ENCODE peak calls at places on chromosome 10, in six cellular contexts. One of them, this sample, is unnamed.

GRCh38 chr10:68598978-68599753 is 39.0 kb downstream of the TET1 start:
- DNase-seq in sciatic nerve: peak; percentile 67
- DNase-seq in GM20000: no peak
- DNase-seq in activated CD4-positive, alpha-beta T cell treated with anti-CD3 and anti-CD28 coated beads for 48 hours: no peak
- DNase-seq in HFFc6: no peak
- DNase-seq in HS-5: no peak
- DNase-seq in this sample: no peak

GRCh38 chr10:13857465-13857864 is 270.7 kb downstream of the PRPF18 start:
- DNase-seq in sciatic nerve: no peak
- DNase-seq in GM20000: no peak
- DNase-seq in activated CD4-positive, alpha-beta T cell treated with anti-CD3 and anti-CD28 coated beads for 48 hours: no peak
- DNase-seq in HFFc6: no peak
- DNase-seq in HS-5: no peak
- DNase-seq in this sample: no peak

GRCh38 chr10:35641430-35642015 is 573 bp downstream of the FZD8 start:
- DNase-seq in sciatic nerve: no peak
- DNase-seq in GM20000: peak; percentile 69
- DNase-seq in activated CD4-positive, alpha-beta T cell treated with anti-CD3 and anti-CD28 coated beads for 48 hours: peak; percentile 6
- DNase-seq in HFFc6: no peak
- DNase-seq in HS-5: no peak
- DNase-seq in this sample: no peak

GRCh38 chr10:61271127-61271780 is 181.9 kb downstream of the TMEM26 start:
- DNase-seq in sciatic nerve: no peak
- DNase-seq in GM20000: no peak
- DNase-seq in activated CD4-positive, alpha-beta T cell treated with anti-CD3 and anti-CD28 coated beads for 48 hours: no peak
- DNase-seq in HFFc6: peak; percentile 64
- DNase-seq in HS-5: peak; percentile 50
- DNase-seq in this sample: peak; percentile 67

GRCh38 chr10:65798133-65798532 is 1127.7 kb upstream of the LRRTM3 start:
- DNase-seq in sciatic nerve: no peak
- DNase-seq in GM20000: no peak
- DNase-seq in activated CD4-positive, alpha-beta T cell treated with anti-CD3 and anti-CD28 coated beads for 48 hours: no peak
- DNase-seq in HFFc6: no peak
- DNase-seq in HS-5: no peak
- DNase-seq in this sample: no peak

GRCh38 chr10:50674469-50675254 is 50.9 kb upstream of the SGMS1 start:
- DNase-seq in sciatic nerve: no peak
- DNase-seq in GM20000: no peak
- DNase-seq in activated CD4-positive, alpha-beta T cell treated with anti-CD3 and anti-CD28 coated beads for 48 hours: no peak
- DNase-seq in HFFc6: no peak
- DNase-seq in HS-5: no peak
- DNase-seq in this sample: no peak

GRCh38 chr10:49158915-49159314 is 25.1 kb upstream of the FAM170B start:
- DNase-seq in sciatic nerve: no peak
- DNase-seq in GM20000: no peak
- DNase-seq in activated CD4-positive, alpha-beta T cell treated with anti-CD3 and anti-CD28 coated beads for 48 hours: no peak
- DNase-seq in HFFc6: no peak
- DNase-seq in HS-5: no peak
- DNase-seq in this sample: no peak

GRCh38 chr10:110168601-110169481 is 38.6 kb upstream of the MXI1 start:
- DNase-seq in sciatic nerve: no peak
- DNase-seq in GM20000: no peak
- DNase-seq in activated CD4-positive, alpha-beta T cell treated with anti-CD3 and anti-CD28 coated beads for 48 hours: peak; percentile 16
- DNase-seq in HFFc6: no peak
- DNase-seq in HS-5: no peak
- DNase-seq in this sample: no peak

GRCh38 chr10:71547841-71548493 is 151.2 kb downstream of the CDH23 start:
- DNase-seq in sciatic nerve: peak; percentile 72
- DNase-seq in GM20000: no peak
- DNase-seq in activated CD4-positive, alpha-beta T cell treated with anti-CD3 and anti-CD28 coated beads for 48 hours: no peak
- DNase-seq in HFFc6: no peak
- DNase-seq in HS-5: no peak
- DNase-seq in this sample: peak; percentile 21

GRCh38 chr10:58952162-58952561 is 224.3 kb upstream of the PHYHIPL start:
- DNase-seq in sciatic nerve: no peak
- DNase-seq in GM20000: no peak
- DNase-seq in activated CD4-positive, alpha-beta T cell treated with anti-CD3 and anti-CD28 coated beads for 48 hours: no peak
- DNase-seq in HFFc6: no peak
- DNase-seq in HS-5: no peak
- DNase-seq in this sample: peak; percentile 31

GRCh38 chr10:99536400-99537254 is 3.9 kb downstream of the NKX2-3 start:
- DNase-seq in sciatic nerve: no peak
- DNase-seq in GM20000: no peak
- DNase-seq in activated CD4-positive, alpha-beta T cell treated with anti-CD3 and anti-CD28 coated beads for 48 hours: peak; percentile 50
- DNase-seq in HFFc6: no peak
- DNase-seq in HS-5: no peak
- DNase-seq in this sample: no peak

GRCh38 chr10:75034714-75035258 is 76.7 kb upstream of the SAMD8 start:
- DNase-seq in sciatic nerve: no peak
- DNase-seq in GM20000: no peak
- DNase-seq in activated CD4-positive, alpha-beta T cell treated with anti-CD3 and anti-CD28 coated beads for 48 hours: no peak
- DNase-seq in HFFc6: no peak
- DNase-seq in HS-5: no peak
- DNase-seq in this sample: no peak

GRCh38 chr10:15782851-15783250 is 63.1 kb upstream of the ITGA8 start:
- DNase-seq in sciatic nerve: no peak
- DNase-seq in GM20000: no peak
- DNase-seq in activated CD4-positive, alpha-beta T cell treated with anti-CD3 and anti-CD28 coated beads for 48 hours: no peak
- DNase-seq in HFFc6: no peak
- DNase-seq in HS-5: no peak
- DNase-seq in this sample: no peak

GRCh38 chr10:23897864-23898263 is 311.1 kb upstream of the KIAA1217 start:
- DNase-seq in sciatic nerve: no peak
- DNase-seq in GM20000: no peak
- DNase-seq in activated CD4-positive, alpha-beta T cell treated with anti-CD3 and anti-CD28 coated beads for 48 hours: no peak
- DNase-seq in HFFc6: no peak
- DNase-seq in HS-5: no peak
- DNase-seq in this sample: no peak

GRCh38 chr10:29160110-29160669 is 128.7 kb upstream of the LYZL1 start:
- DNase-seq in sciatic nerve: no peak
- DNase-seq in GM20000: no peak
- DNase-seq in activated CD4-positive, alpha-beta T cell treated with anti-CD3 and anti-CD28 coated beads for 48 hours: no peak
- DNase-seq in HFFc6: peak; percentile 85
- DNase-seq in HS-5: no peak
- DNase-seq in this sample: peak; percentile 67

GRCh38 chr10:3895045-3895609 is 110.1 kb upstream of the KLF6 start:
- DNase-seq in sciatic nerve: no peak
- DNase-seq in GM20000: no peak
- DNase-seq in activated CD4-positive, alpha-beta T cell treated with anti-CD3 and anti-CD28 coated beads for 48 hours: no peak
- DNase-seq in HFFc6: peak; percentile 11
- DNase-seq in HS-5: no peak
- DNase-seq in this sample: peak; percentile 35

GRCh38 chr10:110411047-110411410 is 86.7 kb upstream of the DUSP5 start:
- DNase-seq in sciatic nerve: no peak
- DNase-seq in GM20000: no peak
- DNase-seq in activated CD4-positive, alpha-beta T cell treated with anti-CD3 and anti-CD28 coated beads for 48 hours: no peak
- DNase-seq in HFFc6: peak; percentile 81
- DNase-seq in HS-5: no peak
- DNase-seq in this sample: no peak

This sample was measured in stromal cell of bone marrow.